ENCODE peak calls at places on chromosomes 13 and 19, in nine cellular contexts. S is ascending aorta, T is IMR-90, M is astrocyte, H is thoracic aorta, G is psoas muscle, A is cardiac muscle cell, L is heart right ventricle, P is aorta. I is an unnamed sample. For H3K36me3 and H3K9me3, the result is how much of the 10 kb centered on the place peaks cover.

GRCh38 chr13:27379694-27380596 is 44.5 kb upstream of the GTF3A start:
- DNase-seq in S (no peak), T (peak), M (no peak), H (no peak), G (peak), A (peak), L (peak), P (peak), I (peak)

GRCh38 chr13:113923376-113924063 is 50.4 kb downstream of the C13orf46 start:
- DNase-seq in S (no peak), T (no peak), M (no peak), H (no peak), G (peak), A (no peak), L (no peak), P (no peak), I (no peak)

GRCh38 chr13:106484084-106484754 is 51.2 kb downstream of the EFNB2 start:
- DNase-seq in S (no peak), T (no peak), M (no peak), H (no peak), G (no peak), A (no peak), L (no peak), P (no peak), I (no peak)

GRCh38 chr13:101211261-101211660 is 205.0 kb downstream of the NALCN start:
- DNase-seq in S (no peak), T (peak), M (peak), H (no peak), G (no peak), A (no peak), L (no peak), P (no peak), I (peak)

GRCh38 chr13:73857106-73857505 is 277.1 kb downstream of the KLF12 start:
- DNase-seq in S (no peak), T (no peak), M (no peak), H (no peak), G (no peak), A (no peak), L (no peak), P (no peak), I (no peak)

GRCh38 chr19:17327654-17328516 is 6.8 kb downstream of the ANO8 start:
- DNase-seq in S (no peak), T (no peak), M (no peak), H (no peak), G (no peak), A (peak), L (no peak), P (no peak), I (peak)

GRCh38 chr13:49980266-49980665 is 16.6 kb upstream of the TRIM13 start:
- DNase-seq in S (no peak), T (no peak), M (no peak), H (no peak), G (no peak), A (no peak), L (no peak), P (no peak), I (no peak)

GRCh38 chr13:114096031-114096485 is 36.4 kb downstream of the RASA3 start:
- DNase-seq in S (no peak), T (no peak), M (no peak), H (no peak), G (peak), A (no peak), L (no peak), P (peak), I (no peak)

GRCh38 chr13:107644136-107644535 is 571.2 kb downstream of the LIG4 start:
- DNase-seq in S (no peak), T (no peak), M (no peak), H (no peak), G (no peak), A (no peak), L (no peak), P (no peak), I (no peak)

GRCh38 chr19:439167-439900 is 21.5 kb downstream of the SHC2 start:
- DNase-seq in S (no peak), T (no peak), M (no peak), H (no peak), G (no peak), A (no peak), L (no peak), P (no peak), I (no peak)

GRCh38 chr13:95615539-95615938 is 29.0 kb downstream of the DZIP1 start:
- DNase-seq in S (no peak), T (no peak), M (no peak), H (no peak), G (no peak), A (no peak), L (no peak), P (no peak), I (no peak)

GRCh38 chr19:46714523-46715106 is 2.3 kb downstream of the PRKD2 start:
- DNase-seq in S (no peak), T (no peak), M (no peak), H (no peak), G (no peak), A (no peak), L (no peak), P (no peak), I (peak)

GRCh38 chr13:112245179-112245724 is 130.9 kb upstream of the SPACA7 start:
- DNase-seq in S (no peak), T (no peak), M (no peak), H (no peak), G (no peak), A (no peak), L (no peak), P (no peak), I (no peak)

GRCh38 chr19:42250666-42251531 is 4.0 kb downstream of the ERF start:
- DNase-seq in S (no peak), T (peak), M (no peak), H (no peak), G (no peak), A (no peak), L (peak), P (peak), I (peak)

GRCh38 chr13:55410398-55411330 is 1730.1 kb upstream of the PRR20A start:
- DNase-seq in S (no peak), T (no peak), M (no peak), H (no peak), G (no peak), A (no peak), L (no peak), P (no peak), I (no peak)

GRCh38 chr19:40560092-40560507 is 16.6 kb upstream of the SHKBP1 start:
- DNase-seq in S (no peak), T (no peak), M (no peak), H (no peak), G (no peak), A (no peak), L (no peak), P (no peak), I (no peak)

GRCh38 chr13:33742321-33742720 is 75.6 kb upstream of the RFC3 start:
- DNase-seq in S (no peak), T (no peak), M (no peak), H (no peak), G (no peak), A (no peak), L (no peak), P (no peak), I (no peak)

GRCh38 chr13:33213797-33214196 is 71.8 kb downstream of the STARD13 start:
- DNase-seq in S (no peak), T (peak), M (peak), H (no peak), G (no peak), A (no peak), L (no peak), P (no peak), I (peak)

GRCh38 chr19:53868091-53868891 is 608 bp downstream of the MYADM start:
- DNase-seq in S (no peak), T (peak), M (no peak), H (no peak), G (peak), A (peak), L (peak), P (peak), I (peak)

GRCh38 chr19:50003810-50004419 is 21.3 kb downstream of the VRK3 start:
- DNase-seq in S (peak), T (peak), M (peak), H (peak), G (peak), A (no peak), L (no peak), P (no peak), I (peak)

GRCh38 chr13:26327905-26328304 is 74.0 kb downstream of the CDK8 start:
- DNase-seq in S (no peak), T (no peak), M (peak), H (no peak), G (no peak), A (no peak), L (no peak), P (no peak), I (no peak)

GRCh38 chr13:48294670-48295069 is 8.9 kb upstream of the RB1 start:
- DNase-seq in S (no peak), T (no peak), M (no peak), H (no peak), G (no peak), A (no peak), L (no peak), P (no peak), I (no peak)

GRCh38 chr13:82294226-82294625 is 1588.0 kb downstream of the SLITRK1 start:
- DNase-seq in S (no peak), T (no peak), M (no peak), H (no peak), G (no peak), A (no peak), L (no peak), P (no peak), I (no peak)

GRCh38 chr13:63304497-63304896 is 1888.8 kb upstream of the PCDH20 start:
- DNase-seq in S (no peak), T (no peak), M (no peak), H (no peak), G (no peak), A (no peak), L (no peak), P (no peak), I (no peak)

GRCh38 chr19:46271488-46272197 is 25.2 kb upstream of the HIF3A start:
- DNase-seq in S (no peak), T (peak), M (peak), H (no peak), G (no peak), A (no peak), L (no peak), P (no peak), I (peak)

GRCh38 chr19:4183967-4184717 is 1.7 kb downstream of the ANKRD24 start:
- DNase-seq in S (no peak), T (no peak), M (no peak), H (no peak), G (peak), A (no peak), L (no peak), P (no peak), I (no peak)

GRCh38 chr13:110485604-110486003 is 75.9 kb downstream of the RAB20 start:
- DNase-seq in S (no peak), T (no peak), M (peak), H (no peak), G (no peak), A (peak), L (no peak), P (no peak), I (no peak)

GRCh38 chr19:4063369-4064072 is 3.2 kb downstream of the ZBTB7A start:
- DNase-seq in S (no peak), T (no peak), M (no peak), H (no peak), G (peak), A (no peak), L (no peak), P (no peak), I (no peak)

GRCh38 chr19:46881092-46881491 is 20.3 kb downstream of the ARHGAP35 start:
- DNase-seq in S (no peak), T (no peak), M (no peak), H (no peak), G (no peak), A (no peak), L (no peak), P (no peak), I (no peak)

GRCh38 chr13:43664700-43665191 is 122.0 kb downstream of the ENOX1 start:
- DNase-seq in S (no peak), T (peak), M (peak), H (no peak), G (no peak), A (peak), L (peak), P (no peak), I (peak)

GRCh38 chr13:80705371-80706163 is 364.6 kb upstream of the SPRY2 start:
- DNase-seq in S (no peak), T (no peak), M (no peak), H (no peak), G (no peak), A (no peak), L (no peak), P (peak), I (no peak)

GRCh38 chr19:38699647-38700349 is 44.5 kb downstream of the CAPN12 start:
- DNase-seq in S (no peak), T (no peak), M (no peak), H (no peak), G (no peak), A (no peak), L (no peak), P (no peak), I (no peak)

GRCh38 chr19:38698225-38699026 is 45.8 kb downstream of the CAPN12 start:
- DNase-seq in S (no peak), T (no peak), M (no peak), H (no peak), G (no peak), A (no peak), L (no peak), P (no peak), I (no peak)

GRCh38 chr19:38700350-38700932 is 43.8 kb downstream of the CAPN12 start:
- DNase-seq in S (no peak), T (no peak), M (no peak), H (no peak), G (no peak), A (no peak), L (no peak), P (no peak), I (no peak)

GRCh38 chr19:38697641-38698071 is 46.6 kb downstream of the CAPN12 start:
- DNase-seq in S (no peak), T (no peak), M (no peak), H (no peak), G (no peak), A (no peak), L (no peak), P (no peak), I (no peak)

GRCh38 chr19:38699027-38699346 is 45.3 kb downstream of the CAPN12 start:
- DNase-seq in S (no peak), T (no peak), M (no peak), H (no peak), G (no peak), A (no peak), L (no peak), P (no peak), I (no peak)
- H3K36me3 ChIP-seq in S (under half), T (half or more), M (under half), H (under half), G (under half), A (under half), L (under half), P (under half), I (half or more)

DNA sequence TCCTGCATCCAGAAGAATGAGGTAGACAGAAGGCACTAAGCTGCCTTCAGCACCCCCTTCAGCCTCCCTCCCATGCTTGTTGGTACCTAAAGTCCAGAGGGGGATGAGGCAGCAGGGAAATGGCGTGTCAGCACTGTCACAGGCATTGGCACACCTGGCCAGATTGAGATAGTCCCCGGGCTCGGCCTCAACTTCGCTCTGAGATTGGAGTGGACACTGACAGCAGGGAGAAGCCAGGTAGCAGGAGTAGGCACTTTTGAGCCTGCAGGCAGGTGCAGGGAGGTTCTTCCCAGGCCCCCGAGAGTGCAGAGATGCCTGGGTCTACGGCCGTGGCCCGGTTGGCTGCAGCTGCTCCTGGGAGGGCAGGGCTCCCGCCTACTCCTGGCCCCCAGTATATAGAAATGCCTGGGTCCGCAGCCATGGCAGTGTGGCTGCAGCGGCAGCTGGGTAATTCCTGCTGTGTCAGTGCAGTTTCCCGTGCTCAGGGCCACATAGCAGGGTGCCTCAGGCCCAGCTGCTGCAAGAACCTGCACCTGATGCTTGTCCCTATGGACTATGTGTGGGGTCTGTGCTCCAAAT is 160.3 kb downstream of the SLITRK6 start:
- DNase-seq in S (no peak), T (no peak), M (no peak), H (no peak), G (peak), A (no peak), L (no peak), P (no peak), I (no peak)
- H3K4me3 ChIP-seq in S (no peak), T (no peak), M (no peak), H (no peak), G (no peak), A (no peak), L (no peak), P (no peak), I (no peak)

GRCh38 chr19:6875218-6875617 is 12.2 kb upstream of the ADGRE1 start:
- DNase-seq in S (no peak), T (no peak), M (no peak), H (no peak), G (no peak), A (no peak), L (no peak), P (no peak), I (no peak)
- H3K9me3 ChIP-seq in S (under half), T (under half), M (under half), H (under half), G (under half), A (under half), L (under half), P (under half), I (under half)

GRCh38 chr13:98807774-98808173 is 55.3 kb upstream of the SLC15A1 start:
- DNase-seq in S (no peak), T (no peak), M (no peak), H (no peak), G (no peak), A (no peak), L (no peak), P (no peak), I (no peak)
- H3K36me3 ChIP-seq in S (under half), T (under half), M (under half), H (under half), G (under half), A (under half), L (under half), P (under half), I (under half)

DNA sequence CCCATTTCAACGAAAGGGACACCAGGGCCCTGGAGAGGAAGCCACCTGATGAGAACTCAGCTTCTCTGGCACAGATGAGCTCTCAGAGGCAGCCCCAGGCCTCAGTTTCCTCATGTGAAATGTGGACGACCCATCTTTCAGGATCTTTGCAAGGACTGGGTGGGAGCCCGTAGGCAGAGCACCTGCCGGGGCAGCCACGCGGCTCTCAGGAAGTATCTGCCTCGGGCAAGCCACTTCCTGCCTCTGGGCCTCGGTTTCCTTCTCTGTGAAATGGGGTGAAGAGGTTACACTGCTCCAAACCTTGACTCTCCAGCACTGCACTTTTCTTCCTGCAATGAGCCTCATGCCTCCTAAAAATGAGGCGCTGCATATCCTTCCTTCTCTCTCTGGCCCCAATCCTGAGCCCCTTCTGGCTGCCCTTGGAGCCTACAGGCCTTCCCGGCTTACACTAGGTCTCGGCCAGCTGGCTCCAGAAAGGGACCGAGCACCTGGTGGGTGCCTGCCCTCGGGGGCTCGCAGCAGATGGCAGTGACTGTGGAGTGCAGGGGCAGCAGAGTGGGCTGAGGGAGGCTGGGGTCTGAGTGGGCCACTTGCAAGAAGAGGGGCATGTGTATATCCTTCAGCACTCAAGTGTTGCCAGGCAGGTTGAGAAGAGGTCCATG is 3.5 kb downstream of the SSBP4 start:
- DNase-seq in S (no peak), T (no peak), M (no peak), H (no peak), G (no peak), A (no peak), L (no peak), P (no peak), I (no peak)
- H3K4me3 ChIP-seq in S (no peak), T (no peak), M (no peak), H (no peak), G (no peak), A (no peak), L (no peak), P (no peak), I (no peak)

GRCh38 chr19:29139227-29139626 is 73.7 kb downstream of the UQCRFS1 start:
- DNase-seq in S (no peak), T (no peak), M (no peak), H (no peak), G (no peak), A (no peak), L (no peak), P (no peak), I (no peak)
- H3K9me3 ChIP-seq in S (under half), T (under half), M (under half), H (under half), G (under half), A (under half), L (half or more), P (under half), I (under half)

DNA sequence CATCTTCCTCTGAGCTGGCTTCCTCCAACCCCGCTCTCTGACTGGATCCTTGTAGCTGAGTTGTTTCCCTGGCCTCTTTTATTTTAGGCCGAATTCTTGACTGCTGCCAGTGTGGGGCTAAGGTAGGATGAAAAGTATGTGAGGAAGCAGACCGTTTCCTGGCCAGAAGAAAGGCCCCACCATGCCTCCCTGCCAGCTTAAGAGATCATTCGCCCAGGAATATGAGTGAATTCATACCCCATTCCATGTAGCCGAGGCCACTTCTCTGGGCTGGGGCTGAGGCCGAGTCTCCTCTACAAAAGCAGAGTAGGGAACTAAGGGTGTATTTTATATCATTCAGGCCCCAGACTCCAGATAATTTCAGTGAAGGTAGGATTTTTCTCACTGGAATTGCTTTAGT is 32.3 kb downstream of the NFIX start:
- DNase-seq in S (no peak), T (no peak), M (no peak), H (no peak), G (no peak), A (no peak), L (no peak), P (peak), I (no peak)
- H3K36me3 ChIP-seq in S (under half), T (under half), M (under half), H (under half), G (under half), A (under half), L (under half), P (under half), I (under half)

I was measured in adipocyte.